ENCODE peak calls at places on chromosomes 7 and 10, in ten cellular contexts. One of them, this sample, is unnamed.

GRCh38 chr10:4775808-4776207 is 50.2 kb upstream of the AKR1E2 start:
- DNase-seq in transverse colon: no peak
- DNase-seq in Peyer's patch: no peak
- DNase-seq in heart left ventricle: no peak
- DNase-seq in ovary: no peak
- DNase-seq in A549: peak
- DNase-seq in esophagus squamous epithelium: no peak
- DNase-seq in HepG2: no peak
- DNase-seq in tibial nerve: no peak
- DNase-seq in HCT116: no peak
- DNase-seq in this sample: no peak

GRCh38 chr7:149415391-149416068 is 45.3 kb downstream of the ZNF777 start:
- DNase-seq in transverse colon: no peak
- DNase-seq in ovary: no peak
- DNase-seq in tibial nerve: no peak
- DNase-seq in esophagus squamous epithelium: no peak
- DNase-seq in A549: no peak
- DNase-seq in heart left ventricle: no peak
- DNase-seq in Peyer's patch: no peak
- DNase-seq in HCT116: no peak
- DNase-seq in HepG2: no peak
- DNase-seq in this sample: no peak

GRCh38 chr10:84521015-84521414 is 192.6 kb downstream of the CCSER2 start:
- DNase-seq in A549: no peak
- DNase-seq in heart left ventricle: no peak
- DNase-seq in Peyer's patch: no peak
- DNase-seq in transverse colon: no peak
- DNase-seq in HCT116: no peak
- DNase-seq in HepG2: no peak
- DNase-seq in esophagus squamous epithelium: no peak
- DNase-seq in ovary: no peak
- DNase-seq in tibial nerve: no peak
- DNase-seq in this sample: no peak

GRCh38 chr7:55474944-55475911 is 97.1 kb downstream of the VOPP1 start:
- DNase-seq in HCT116: no peak
- DNase-seq in HepG2: no peak
- DNase-seq in ovary: no peak
- DNase-seq in esophagus squamous epithelium: no peak
- DNase-seq in heart left ventricle: no peak
- DNase-seq in tibial nerve: no peak
- DNase-seq in Peyer's patch: no peak
- DNase-seq in transverse colon: no peak
- DNase-seq in A549: no peak
- DNase-seq in this sample: no peak

GRCh38 chr7:83550100-83550499 is 98.8 kb downstream of the SEMA3E start:
- DNase-seq in esophagus squamous epithelium: no peak
- DNase-seq in transverse colon: no peak
- DNase-seq in A549: no peak
- DNase-seq in HepG2: no peak
- DNase-seq in HCT116: no peak
- DNase-seq in Peyer's patch: no peak
- DNase-seq in ovary: no peak
- DNase-seq in tibial nerve: no peak
- DNase-seq in heart left ventricle: no peak
- DNase-seq in this sample: no peak

GRCh38 chr7:37921876-37922275 is 1.4 kb downstream of the EPDR1 start:
- DNase-seq in heart left ventricle: no peak
- DNase-seq in HCT116: no peak
- DNase-seq in esophagus squamous epithelium: no peak
- DNase-seq in HepG2: no peak
- DNase-seq in tibial nerve: no peak
- DNase-seq in ovary: no peak
- DNase-seq in transverse colon: no peak
- DNase-seq in A549: no peak
- DNase-seq in Peyer's patch: no peak
- DNase-seq in this sample: peak

GRCh38 chr7:3068568-3068967 is 24.9 kb upstream of the CARD11 start:
- DNase-seq in A549: no peak
- DNase-seq in ovary: no peak
- DNase-seq in Peyer's patch: no peak
- DNase-seq in HCT116: no peak
- DNase-seq in HepG2: no peak
- DNase-seq in tibial nerve: no peak
- DNase-seq in transverse colon: no peak
- DNase-seq in heart left ventricle: no peak
- DNase-seq in esophagus squamous epithelium: no peak
- DNase-seq in this sample: no peak

GRCh38 chr10:121580276-121581116 is 17.7 kb downstream of the FGFR2 start:
- DNase-seq in HepG2: no peak
- DNase-seq in tibial nerve: no peak
- DNase-seq in heart left ventricle: no peak
- DNase-seq in esophagus squamous epithelium: no peak
- DNase-seq in Peyer's patch: no peak
- DNase-seq in transverse colon: no peak
- DNase-seq in ovary: no peak
- DNase-seq in A549: no peak
- DNase-seq in HCT116: no peak
- DNase-seq in this sample: no peak

GRCh38 chr10:131891196-131891928 is 9.4 kb upstream of the PPP2R2D start:
- DNase-seq in tibial nerve: no peak
- DNase-seq in transverse colon: no peak
- DNase-seq in Peyer's patch: peak
- DNase-seq in A549: peak
- DNase-seq in ovary: no peak
- DNase-seq in esophagus squamous epithelium: no peak
- DNase-seq in HepG2: peak
- DNase-seq in HCT116: no peak
- DNase-seq in heart left ventricle: no peak
- DNase-seq in this sample: no peak

GRCh38 chr10:81414038-81414437 is 461.0 kb upstream of the NRG3 start:
- DNase-seq in transverse colon: no peak
- DNase-seq in tibial nerve: no peak
- DNase-seq in heart left ventricle: no peak
- DNase-seq in A549: no peak
- DNase-seq in HepG2: no peak
- DNase-seq in ovary: no peak
- DNase-seq in Peyer's patch: no peak
- DNase-seq in esophagus squamous epithelium: no peak
- DNase-seq in HCT116: no peak
- DNase-seq in this sample: no peak

GRCh38 chr10:28677889-28678686 is 767 bp downstream of the BAMBI start:
- DNase-seq in transverse colon: peak
- DNase-seq in heart left ventricle: peak
- DNase-seq in HepG2: no peak
- DNase-seq in Peyer's patch: peak
- DNase-seq in ovary: no peak
- DNase-seq in HCT116: no peak
- DNase-seq in tibial nerve: no peak
- DNase-seq in A549: no peak
- DNase-seq in esophagus squamous epithelium: no peak
- DNase-seq in this sample: peak

DNA sequence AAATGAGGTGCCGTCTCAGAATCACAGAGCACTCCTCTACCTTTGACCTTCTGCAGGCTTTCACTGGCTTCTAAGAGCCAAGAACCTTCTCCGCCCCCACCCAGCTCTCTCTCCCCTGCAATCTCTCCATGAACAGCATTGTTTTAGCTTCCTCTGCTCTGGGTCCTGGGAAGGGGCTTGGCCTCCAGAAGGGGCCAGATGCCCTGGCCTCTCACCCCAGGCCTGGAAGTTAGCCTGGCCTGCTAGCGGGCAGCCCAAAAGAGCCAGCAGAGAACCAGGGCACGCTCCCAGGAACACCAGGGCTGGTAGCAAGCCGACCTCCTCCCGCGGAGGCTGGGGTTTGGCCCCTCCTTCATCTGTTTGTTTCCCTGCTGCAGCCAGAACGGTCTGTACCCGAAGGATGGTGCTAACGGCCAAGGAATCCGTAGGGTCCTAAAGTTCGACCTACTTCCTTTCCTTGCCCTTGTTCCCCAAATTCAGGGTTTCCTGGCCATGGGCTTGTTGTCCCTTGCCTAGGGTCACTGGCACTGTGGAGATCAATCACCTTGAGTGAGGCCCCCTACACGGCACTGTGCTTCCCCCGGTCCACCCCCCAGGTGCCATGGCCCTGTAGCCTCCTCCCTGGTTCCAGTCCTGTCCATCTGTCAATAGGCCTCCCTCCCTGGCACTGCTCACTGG is 18.7 kb upstream of the DDIT4 start:
- DNase-seq in esophagus squamous epithelium: no peak
- DNase-seq in A549: peak
- DNase-seq in ovary: peak
- DNase-seq in HCT116: no peak
- DNase-seq in transverse colon: peak
- DNase-seq in tibial nerve: peak
- DNase-seq in heart left ventricle: peak
- DNase-seq in Peyer's patch: peak
- DNase-seq in HepG2: no peak
- DNase-seq in this sample: peak
- TF ChIP-seq POLR2A in esophagus squamous epithelium: no peak
- TF ChIP-seq POLR2A in A549: peak
- TF ChIP-seq POLR2A in ovary: peak
- TF ChIP-seq POLR2A in HCT116: no peak
- TF ChIP-seq POLR2A in transverse colon: peak
- TF ChIP-seq POLR2A in tibial nerve: peak
- TF ChIP-seq POLR2A in heart left ventricle: no peak
- TF ChIP-seq POLR2A in Peyer's patch: peak
- TF ChIP-seq POLR2A in HepG2: peak
- TF ChIP-seq POLR2A in this sample: peak

DNA sequence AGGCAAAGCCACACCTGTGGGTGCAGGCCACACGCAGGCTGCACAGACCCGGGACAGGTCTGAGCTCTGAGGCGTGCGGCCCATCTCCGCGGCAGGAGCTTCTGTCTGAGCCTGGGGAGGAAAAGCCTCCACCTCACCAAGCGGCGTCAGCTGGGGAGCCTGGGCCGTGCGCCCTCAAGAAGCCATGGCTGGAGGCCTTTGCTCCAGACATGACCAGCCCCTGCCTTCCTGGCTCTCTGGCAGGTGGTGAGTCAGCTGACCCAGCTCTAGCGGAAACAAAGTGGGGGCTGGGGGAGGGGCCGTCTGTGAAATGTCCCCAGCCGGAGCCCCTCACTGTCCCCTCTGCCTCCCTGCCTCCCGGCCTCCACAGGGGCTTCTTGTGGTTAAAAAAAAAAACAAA is 12.5 kb downstream of the GPER1 start:
- DNase-seq in ovary: no peak
- DNase-seq in A549: no peak
- DNase-seq in transverse colon: no peak
- DNase-seq in esophagus squamous epithelium: no peak
- DNase-seq in HepG2: no peak
- DNase-seq in HCT116: no peak
- DNase-seq in Peyer's patch: no peak
- DNase-seq in heart left ventricle: no peak
- DNase-seq in tibial nerve: no peak
- DNase-seq in this sample: no peak
- TF ChIP-seq POLR2A in ovary: no peak
- TF ChIP-seq POLR2A in A549: no peak
- TF ChIP-seq POLR2A in transverse colon: no peak
- TF ChIP-seq POLR2A in esophagus squamous epithelium: no peak
- TF ChIP-seq POLR2A in HepG2: no peak
- TF ChIP-seq POLR2A in HCT116: no peak
- TF ChIP-seq POLR2A in Peyer's patch: no peak
- TF ChIP-seq POLR2A in heart left ventricle: no peak
- TF ChIP-seq POLR2A in tibial nerve: no peak
- TF ChIP-seq POLR2A in this sample: no peak

GRCh38 chr7:100210803-100211202 is 8.9 kb upstream of the PVRIG start:
- DNase-seq in HCT116: no peak
- DNase-seq in Peyer's patch: no peak
- DNase-seq in esophagus squamous epithelium: no peak
- DNase-seq in tibial nerve: no peak
- DNase-seq in A549: no peak
- DNase-seq in HepG2: no peak
- DNase-seq in transverse colon: no peak
- DNase-seq in heart left ventricle: no peak
- DNase-seq in ovary: no peak
- DNase-seq in this sample: no peak

GRCh38 chr7:100209493-100209892 is 10.3 kb upstream of the PVRIG start:
- DNase-seq in ovary: no peak
- DNase-seq in HCT116: no peak
- DNase-seq in heart left ventricle: no peak
- DNase-seq in A549: no peak
- DNase-seq in tibial nerve: no peak
- DNase-seq in Peyer's patch: no peak
- DNase-seq in transverse colon: no peak
- DNase-seq in HepG2: no peak
- DNase-seq in esophagus squamous epithelium: no peak
- DNase-seq in this sample: no peak

GRCh38 chr7:100213672-100214071 is 6.1 kb upstream of the PVRIG start:
- DNase-seq in Peyer's patch: no peak
- DNase-seq in A549: no peak
- DNase-seq in tibial nerve: no peak
- DNase-seq in HCT116: no peak
- DNase-seq in transverse colon: no peak
- DNase-seq in HepG2: no peak
- DNase-seq in heart left ventricle: no peak
- DNase-seq in esophagus squamous epithelium: no peak
- DNase-seq in ovary: no peak
- DNase-seq in this sample: no peak

GRCh38 chr7:100212631-100213286 is 7.0 kb upstream of the PVRIG start:
- DNase-seq in HCT116: no peak
- DNase-seq in HepG2: no peak
- DNase-seq in Peyer's patch: no peak
- DNase-seq in ovary: no peak
- DNase-seq in tibial nerve: no peak
- DNase-seq in transverse colon: no peak
- DNase-seq in heart left ventricle: no peak
- DNase-seq in A549: no peak
- DNase-seq in esophagus squamous epithelium: no peak
- DNase-seq in this sample: no peak

DNA sequence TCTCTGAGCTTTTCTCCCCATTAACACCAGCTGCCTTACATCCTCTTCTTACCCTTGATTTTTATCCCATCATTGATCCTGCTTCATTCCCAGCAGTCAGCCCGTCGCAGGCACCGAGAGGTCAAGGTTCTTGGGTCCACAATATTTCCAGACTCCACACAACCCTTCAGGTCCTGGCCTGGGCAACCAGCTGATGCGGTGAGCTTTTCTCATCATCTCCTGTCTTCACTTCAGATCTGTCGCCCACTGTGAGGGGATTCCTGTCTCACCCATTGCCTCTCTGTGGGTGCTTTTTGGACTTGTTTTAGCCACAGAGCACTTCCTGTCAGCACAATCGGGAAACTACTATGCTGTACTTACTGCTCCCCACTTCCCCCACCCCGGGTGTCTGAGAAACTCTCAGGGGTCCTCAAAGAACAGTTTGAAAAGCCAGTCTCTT is 8.4 kb upstream of the PVRIG start:
- DNase-seq in A549: no peak
- DNase-seq in Peyer's patch: no peak
- DNase-seq in transverse colon: no peak
- DNase-seq in HCT116: no peak
- DNase-seq in HepG2: no peak
- DNase-seq in heart left ventricle: no peak
- DNase-seq in esophagus squamous epithelium: no peak
- DNase-seq in ovary: no peak
- DNase-seq in tibial nerve: no peak
- DNase-seq in this sample: no peak
- TF ChIP-seq POLR2A in A549: no peak
- TF ChIP-seq POLR2A in Peyer's patch: no peak
- TF ChIP-seq POLR2A in transverse colon: no peak
- TF ChIP-seq POLR2A in HCT116: no peak
- TF ChIP-seq POLR2A in HepG2: no peak
- TF ChIP-seq POLR2A in heart left ventricle: no peak
- TF ChIP-seq POLR2A in esophagus squamous epithelium: no peak
- TF ChIP-seq POLR2A in ovary: no peak
- TF ChIP-seq POLR2A in tibial nerve: no peak
- TF ChIP-seq POLR2A in this sample: no peak

GRCh38 chr10:11887381-11888227 is 64.4 kb downstream of the PROSER2 start:
- DNase-seq in Peyer's patch: no peak
- DNase-seq in ovary: no peak
- DNase-seq in HepG2: no peak
- DNase-seq in heart left ventricle: peak
- DNase-seq in esophagus squamous epithelium: no peak
- DNase-seq in transverse colon: no peak
- DNase-seq in HCT116: no peak
- DNase-seq in A549: no peak
- DNase-seq in tibial nerve: no peak
- DNase-seq in this sample: no peak
- TF ChIP-seq POLR2A in Peyer's patch: no peak
- TF ChIP-seq POLR2A in ovary: no peak
- TF ChIP-seq POLR2A in HepG2: no peak
- TF ChIP-seq POLR2A in heart left ventricle: no peak
- TF ChIP-seq POLR2A in esophagus squamous epithelium: no peak
- TF ChIP-seq POLR2A in transverse colon: no peak
- TF ChIP-seq POLR2A in HCT116: no peak
- TF ChIP-seq POLR2A in A549: no peak
- TF ChIP-seq POLR2A in tibial nerve: no peak
- TF ChIP-seq POLR2A in this sample: no peak